ENCODE peak calls at places on chromosomes 5 and 9, in nine cellular contexts. One of them, this sample, is unnamed.

GRCh38 chr5:43313854-43314457 is 744 bp upstream of the HMGCS1 start:
- DNase-seq in stomach: no peak
- DNase-seq in A549: no peak
- DNase-seq in upper lobe of left lung: no peak
- DNase-seq in HepG2: no peak
- DNase-seq in erythroblast: no peak
- DNase-seq in IMR-90: no peak
- DNase-seq in GM12892: no peak
- DNase-seq in breast epithelium: peak; percentile 22
- DNase-seq in this sample: peak; percentile 7

GRCh38 chr5:32613050-32613672 is 27.8 kb downstream of the SUB1 start:
- DNase-seq in stomach: peak; percentile 87
- DNase-seq in A549: peak; percentile 77
- DNase-seq in upper lobe of left lung: peak; percentile 84
- DNase-seq in HepG2: peak; percentile 66
- DNase-seq in erythroblast: peak; percentile 88
- DNase-seq in IMR-90: peak; percentile 75
- DNase-seq in GM12892: peak; percentile 45
- DNase-seq in breast epithelium: peak; percentile 68
- DNase-seq in this sample: peak; percentile 97

GRCh38 chr5:40879163-40879942 is 29.9 kb upstream of the C7 start:
- DNase-seq in stomach: no peak
- DNase-seq in A549: peak; percentile 26
- DNase-seq in upper lobe of left lung: no peak
- DNase-seq in HepG2: peak; percentile 10
- DNase-seq in erythroblast: peak; percentile 13
- DNase-seq in IMR-90: peak; percentile 45
- DNase-seq in GM12892: no peak
- DNase-seq in breast epithelium: no peak
- DNase-seq in this sample: no peak

GRCh38 chr9:104027295-104027694 is 66.8 kb upstream of the SMC2 start:
- DNase-seq in stomach: no peak
- DNase-seq in A549: no peak
- DNase-seq in upper lobe of left lung: no peak
- DNase-seq in HepG2: no peak
- DNase-seq in erythroblast: no peak
- DNase-seq in IMR-90: no peak
- DNase-seq in GM12892: no peak
- DNase-seq in breast epithelium: no peak
- DNase-seq in this sample: no peak

GRCh38 chr5:93279292-93279974 is 301.6 kb downstream of the NR2F1-AS1 start:
- DNase-seq in stomach: no peak
- DNase-seq in A549: no peak
- DNase-seq in upper lobe of left lung: no peak
- DNase-seq in HepG2: no peak
- DNase-seq in erythroblast: no peak
- DNase-seq in IMR-90: peak; percentile 61
- DNase-seq in GM12892: no peak
- DNase-seq in breast epithelium: no peak
- DNase-seq in this sample: no peak

GRCh38 chr9:108473209-108474112 is 382.3 kb downstream of the ACTL7B start:
- DNase-seq in stomach: no peak
- DNase-seq in A549: peak; percentile 54
- DNase-seq in upper lobe of left lung: no peak
- DNase-seq in HepG2: no peak
- DNase-seq in erythroblast: peak; percentile 5
- DNase-seq in IMR-90: peak; percentile 61
- DNase-seq in GM12892: no peak
- DNase-seq in breast epithelium: no peak
- DNase-seq in this sample: peak; percentile 41

GRCh38 chr5:94234987-94235386 is 383.4 kb downstream of the KIAA0825 start:
- DNase-seq in stomach: peak; percentile 66
- DNase-seq in A549: no peak
- DNase-seq in upper lobe of left lung: no peak
- DNase-seq in HepG2: no peak
- DNase-seq in erythroblast: no peak
- DNase-seq in IMR-90: no peak
- DNase-seq in GM12892: no peak
- DNase-seq in breast epithelium: no peak
- DNase-seq in this sample: no peak

GRCh38 chr9:135971892-135972291 is 10.7 kb upstream of the UBAC1 start:
- DNase-seq in stomach: peak; percentile 81
- DNase-seq in A549: peak; percentile 38
- DNase-seq in upper lobe of left lung: peak; percentile 78
- DNase-seq in HepG2: peak; percentile 71
- DNase-seq in erythroblast: no peak
- DNase-seq in IMR-90: no peak
- DNase-seq in GM12892: no peak
- DNase-seq in breast epithelium: peak; percentile 56
- DNase-seq in this sample: no peak

GRCh38 chr5:81194633-81195333 is 38.3 kb upstream of the CKMT2 start:
- DNase-seq in stomach: peak; percentile 84
- DNase-seq in A549: peak; percentile 88
- DNase-seq in upper lobe of left lung: peak; percentile 80
- DNase-seq in HepG2: peak; percentile 5
- DNase-seq in erythroblast: peak; percentile 75
- DNase-seq in IMR-90: peak; percentile 70
- DNase-seq in GM12892: peak; percentile 85
- DNase-seq in breast epithelium: peak; percentile 42
- DNase-seq in this sample: peak; percentile 78

GRCh38 chr5:36177715-36178556 is 26.0 kb downstream of the SKP2 start:
- DNase-seq in stomach: no peak
- DNase-seq in A549: peak; percentile 13
- DNase-seq in upper lobe of left lung: no peak
- DNase-seq in HepG2: peak; percentile 48
- DNase-seq in erythroblast: peak; percentile 36
- DNase-seq in IMR-90: peak; percentile 65
- DNase-seq in GM12892: no peak
- DNase-seq in breast epithelium: no peak
- DNase-seq in this sample: no peak

GRCh38 chr9:71642043-71642442 is 126.3 kb downstream of the CEMIP2 start:
- DNase-seq in stomach: no peak
- DNase-seq in A549: no peak
- DNase-seq in upper lobe of left lung: no peak
- DNase-seq in HepG2: no peak
- DNase-seq in erythroblast: no peak
- DNase-seq in IMR-90: no peak
- DNase-seq in GM12892: no peak
- DNase-seq in breast epithelium: no peak
- DNase-seq in this sample: no peak
- TF ChIP-seq POLR2A in stomach: no peak
- TF ChIP-seq POLR2A in A549: no peak
- TF ChIP-seq POLR2A in upper lobe of left lung: no peak
- TF ChIP-seq POLR2A in HepG2: no peak
- TF ChIP-seq POLR2A in erythroblast: no peak
- TF ChIP-seq POLR2A in IMR-90: no peak
- TF ChIP-seq POLR2A in GM12892: no peak
- TF ChIP-seq POLR2A in breast epithelium: no peak
- TF ChIP-seq POLR2A in this sample: no peak

GRCh38 chr5:157744055-157745011 is 821 bp downstream of the LSM11 start:
- DNase-seq in stomach: no peak
- DNase-seq in A549: no peak
- DNase-seq in upper lobe of left lung: peak; percentile 29
- DNase-seq in HepG2: no peak
- DNase-seq in erythroblast: peak; percentile 93
- DNase-seq in IMR-90: no peak
- DNase-seq in GM12892: peak; percentile 38
- DNase-seq in breast epithelium: no peak
- DNase-seq in this sample: no peak
- TF ChIP-seq POLR2A in stomach: no peak
- TF ChIP-seq POLR2A in A549: no peak
- TF ChIP-seq POLR2A in upper lobe of left lung: no peak
- TF ChIP-seq POLR2A in HepG2: no peak
- TF ChIP-seq POLR2A in erythroblast: peak; percentile 24
- TF ChIP-seq POLR2A in IMR-90: no peak
- TF ChIP-seq POLR2A in GM12892: no peak
- TF ChIP-seq POLR2A in breast epithelium: no peak
- TF ChIP-seq POLR2A in this sample: no peak

GRCh38 chr9:106880863-106881262 is 17.9 kb downstream of the ZNF462 start:
- DNase-seq in stomach: no peak
- DNase-seq in A549: no peak
- DNase-seq in upper lobe of left lung: no peak
- DNase-seq in HepG2: no peak
- DNase-seq in erythroblast: no peak
- DNase-seq in IMR-90: peak; percentile 82
- DNase-seq in GM12892: no peak
- DNase-seq in breast epithelium: peak; percentile 35
- DNase-seq in this sample: no peak

GRCh38 chr9:106878943-106879916 is 16.3 kb downstream of the ZNF462 start:
- DNase-seq in stomach: no peak
- DNase-seq in A549: no peak
- DNase-seq in upper lobe of left lung: peak; percentile 53
- DNase-seq in HepG2: no peak
- DNase-seq in erythroblast: no peak
- DNase-seq in IMR-90: peak; percentile 99
- DNase-seq in GM12892: no peak
- DNase-seq in breast epithelium: peak; percentile 77
- DNase-seq in this sample: peak; percentile 15

GRCh38 chr9:106880081-106880480 is 17.1 kb downstream of the ZNF462 start:
- DNase-seq in stomach: no peak
- DNase-seq in A549: no peak
- DNase-seq in upper lobe of left lung: no peak
- DNase-seq in HepG2: no peak
- DNase-seq in erythroblast: no peak
- DNase-seq in IMR-90: no peak
- DNase-seq in GM12892: no peak
- DNase-seq in breast epithelium: no peak
- DNase-seq in this sample: no peak

GRCh38 chr9:106877345-106877744 is 14.4 kb downstream of the ZNF462 start:
- DNase-seq in stomach: no peak
- DNase-seq in A549: no peak
- DNase-seq in upper lobe of left lung: no peak
- DNase-seq in HepG2: no peak
- DNase-seq in erythroblast: no peak
- DNase-seq in IMR-90: no peak
- DNase-seq in GM12892: no peak
- DNase-seq in breast epithelium: no peak
- DNase-seq in this sample: no peak

GRCh38 chr9:106878081-106878837 is 15.3 kb downstream of the ZNF462 start:
- DNase-seq in stomach: no peak
- DNase-seq in A549: no peak
- DNase-seq in upper lobe of left lung: no peak
- DNase-seq in HepG2: no peak
- DNase-seq in erythroblast: no peak
- DNase-seq in IMR-90: no peak
- DNase-seq in GM12892: no peak
- DNase-seq in breast epithelium: no peak
- DNase-seq in this sample: no peak
- TF ChIP-seq POLR2A in stomach: no peak
- TF ChIP-seq POLR2A in A549: no peak
- TF ChIP-seq POLR2A in upper lobe of left lung: no peak
- TF ChIP-seq POLR2A in HepG2: no peak
- TF ChIP-seq POLR2A in erythroblast: no peak
- TF ChIP-seq POLR2A in IMR-90: no peak
- TF ChIP-seq POLR2A in GM12892: no peak
- TF ChIP-seq POLR2A in breast epithelium: no peak
- TF ChIP-seq POLR2A in this sample: no peak

GRCh38 chr9:129968690-129969485 is 74.1 kb downstream of the FNBP1 start:
- DNase-seq in stomach: no peak
- DNase-seq in A549: no peak
- DNase-seq in upper lobe of left lung: no peak
- DNase-seq in HepG2: no peak
- DNase-seq in erythroblast: no peak
- DNase-seq in IMR-90: peak; percentile 93
- DNase-seq in GM12892: no peak
- DNase-seq in breast epithelium: no peak
- DNase-seq in this sample: no peak

GRCh38 chr9:129972816-129973215 is 70.2 kb downstream of the FNBP1 start:
- DNase-seq in stomach: no peak
- DNase-seq in A549: no peak
- DNase-seq in upper lobe of left lung: no peak
- DNase-seq in HepG2: no peak
- DNase-seq in erythroblast: no peak
- DNase-seq in IMR-90: no peak
- DNase-seq in GM12892: no peak
- DNase-seq in breast epithelium: no peak
- DNase-seq in this sample: no peak
- TF ChIP-seq POLR2A in stomach: no peak
- TF ChIP-seq POLR2A in A549: no peak
- TF ChIP-seq POLR2A in upper lobe of left lung: no peak
- TF ChIP-seq POLR2A in HepG2: no peak
- TF ChIP-seq POLR2A in erythroblast: no peak
- TF ChIP-seq POLR2A in IMR-90: no peak
- TF ChIP-seq POLR2A in GM12892: no peak
- TF ChIP-seq POLR2A in breast epithelium: no peak
- TF ChIP-seq POLR2A in this sample: no peak

GRCh38 chr5:149771216-149771973 is 41.3 kb downstream of the PPARGC1B start:
- DNase-seq in stomach: no peak
- DNase-seq in A549: no peak
- DNase-seq in upper lobe of left lung: peak; percentile 41
- DNase-seq in HepG2: no peak
- DNase-seq in erythroblast: no peak
- DNase-seq in IMR-90: no peak
- DNase-seq in GM12892: no peak
- DNase-seq in breast epithelium: no peak
- DNase-seq in this sample: no peak
- TF ChIP-seq POLR2A in stomach: no peak
- TF ChIP-seq POLR2A in A549: no peak
- TF ChIP-seq POLR2A in upper lobe of left lung: no peak
- TF ChIP-seq POLR2A in HepG2: no peak
- TF ChIP-seq POLR2A in erythroblast: no peak
- TF ChIP-seq POLR2A in IMR-90: no peak
- TF ChIP-seq POLR2A in GM12892: no peak
- TF ChIP-seq POLR2A in breast epithelium: no peak
- TF ChIP-seq POLR2A in this sample: no peak

DNA sequence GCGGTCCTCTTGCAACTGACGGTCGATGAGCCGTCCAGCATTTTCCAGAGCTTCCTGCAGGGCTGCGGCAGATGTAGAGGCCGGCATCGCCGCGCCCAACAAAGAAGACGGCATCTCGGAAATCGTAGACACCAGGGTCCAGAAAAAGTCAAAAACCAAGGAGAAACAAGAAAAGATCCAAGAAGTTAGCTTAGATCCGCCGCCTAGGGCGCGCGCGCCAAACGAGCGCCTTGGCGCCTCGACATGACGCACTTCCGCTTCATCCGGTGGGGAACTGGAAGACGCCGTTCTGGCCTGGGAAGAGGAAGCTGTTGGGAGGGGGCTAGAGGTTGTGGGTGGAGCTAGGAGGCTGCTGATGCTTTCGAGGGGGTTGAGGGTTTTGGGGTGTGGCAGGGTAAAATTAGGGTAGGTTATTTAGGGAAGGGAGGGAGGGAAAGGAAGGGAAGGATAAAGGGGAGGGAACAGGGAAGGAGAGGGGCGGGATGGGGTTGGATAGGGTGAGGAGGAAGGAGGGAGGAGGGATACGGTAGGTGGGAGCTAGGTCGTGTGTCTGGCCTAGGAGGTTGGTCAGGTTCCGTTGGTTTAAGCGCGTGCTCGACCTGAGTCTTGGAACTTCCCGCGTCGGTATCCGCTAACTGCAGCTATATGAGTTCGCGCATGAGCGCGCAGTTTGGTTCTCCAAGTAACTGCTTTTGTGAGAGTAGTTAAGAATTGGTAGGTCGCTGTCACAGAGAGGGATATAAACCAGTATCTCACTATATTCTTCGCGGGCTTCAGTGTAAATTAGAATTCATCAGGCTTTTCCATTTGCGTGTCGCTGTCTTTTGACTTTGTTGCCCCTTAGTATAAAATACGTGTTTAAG is at the start of gene NUP155:
- DNase-seq in stomach: peak; percentile 88
- DNase-seq in A549: peak; percentile 91
- DNase-seq in upper lobe of left lung: peak; percentile 92
- DNase-seq in HepG2: peak; percentile 91
- DNase-seq in erythroblast: peak; percentile 95
- DNase-seq in IMR-90: peak; percentile 95
- DNase-seq in GM12892: peak; percentile 78
- DNase-seq in breast epithelium: peak; percentile 88
- DNase-seq in this sample: peak; percentile 77
- TF ChIP-seq POLR2A in stomach: no peak
- TF ChIP-seq POLR2A in A549: peak; percentile 87
- TF ChIP-seq POLR2A in upper lobe of left lung: peak; percentile 38
- TF ChIP-seq POLR2A in HepG2: peak; percentile 83
- TF ChIP-seq POLR2A in erythroblast: peak; percentile 89
- TF ChIP-seq POLR2A in IMR-90: peak; percentile 43
- TF ChIP-seq POLR2A in GM12892: peak; percentile 89
- TF ChIP-seq POLR2A in breast epithelium: peak; percentile 36
- TF ChIP-seq POLR2A in this sample: peak; percentile 19

This sample was measured in tibial nerve.